ENCODE peak calls at places on chromosomes 11 and 22, in nine cellular contexts. One of them, this sample, is unnamed.

GRCh38 chr22:49307071-49307830 is 520.4 kb downstream of the BRD1 start:
- DNase-seq in CD4-positive, alpha-beta T cell: no peak
- DNase-seq in NCI-H774: no peak
- DNase-seq in H7: peak
- DNase-seq in T-helper 2 cell: no peak
- DNase-seq in epithelial cell of esophagus: no peak
- DNase-seq in stimulated activated CD8-positive, alpha-beta memory T cell treated with anti-CD3 and anti-CD28 coated beads, Interleukin-4, amount 100 ng/mL, for 4 hours: no peak
- DNase-seq in activated CD4-positive, alpha-beta T cell treated with anti-CD3 and anti-CD28 coated beads, Interleukin-2, amount 50 U/mL, for 1 hour: no peak
- DNase-seq in LHCN-M2: no peak
- DNase-seq in this sample: no peak

GRCh38 chr22:24410110-24410856 is 17.1 kb upstream of the ADORA2A start:
- DNase-seq in LHCN-M2: peak
- DNase-seq in H7: peak
- DNase-seq in activated CD4-positive, alpha-beta T cell treated with anti-CD3 and anti-CD28 coated beads, Interleukin-2, amount 50 U/mL, for 1 hour: no peak
- DNase-seq in T-helper 2 cell: no peak
- DNase-seq in epithelial cell of esophagus: no peak
- DNase-seq in stimulated activated CD8-positive, alpha-beta memory T cell treated with anti-CD3 and anti-CD28 coated beads, Interleukin-4, amount 100 ng/mL, for 4 hours: no peak
- DNase-seq in NCI-H774: no peak
- DNase-seq in CD4-positive, alpha-beta T cell: no peak
- DNase-seq in this sample: peak

GRCh38 chr11:1297011-1297575 is 12.3 kb downstream of the TOLLIP start:
- DNase-seq in T-helper 2 cell: no peak
- DNase-seq in activated CD4-positive, alpha-beta T cell treated with anti-CD3 and anti-CD28 coated beads, Interleukin-2, amount 50 U/mL, for 1 hour: no peak
- DNase-seq in NCI-H774: no peak
- DNase-seq in epithelial cell of esophagus: no peak
- DNase-seq in stimulated activated CD8-positive, alpha-beta memory T cell treated with anti-CD3 and anti-CD28 coated beads, Interleukin-4, amount 100 ng/mL, for 4 hours: no peak
- DNase-seq in CD4-positive, alpha-beta T cell: no peak
- DNase-seq in H7: no peak
- DNase-seq in LHCN-M2: no peak
- DNase-seq in this sample: no peak

GRCh38 chr11:36447947-36448346 is 62.1 kb downstream of the TRAF6 start:
- DNase-seq in activated CD4-positive, alpha-beta T cell treated with anti-CD3 and anti-CD28 coated beads, Interleukin-2, amount 50 U/mL, for 1 hour: no peak
- DNase-seq in CD4-positive, alpha-beta T cell: no peak
- DNase-seq in H7: no peak
- DNase-seq in stimulated activated CD8-positive, alpha-beta memory T cell treated with anti-CD3 and anti-CD28 coated beads, Interleukin-4, amount 100 ng/mL, for 4 hours: no peak
- DNase-seq in T-helper 2 cell: no peak
- DNase-seq in LHCN-M2: no peak
- DNase-seq in epithelial cell of esophagus: peak
- DNase-seq in NCI-H774: no peak
- DNase-seq in this sample: no peak

GRCh38 chr22:25563757-25564319 is 637 bp upstream of the GRK3 start:
- DNase-seq in LHCN-M2: no peak
- DNase-seq in NCI-H774: no peak
- DNase-seq in epithelial cell of esophagus: peak
- DNase-seq in CD4-positive, alpha-beta T cell: no peak
- DNase-seq in activated CD4-positive, alpha-beta T cell treated with anti-CD3 and anti-CD28 coated beads, Interleukin-2, amount 50 U/mL, for 1 hour: no peak
- DNase-seq in H7: peak
- DNase-seq in T-helper 2 cell: no peak
- DNase-seq in stimulated activated CD8-positive, alpha-beta memory T cell treated with anti-CD3 and anti-CD28 coated beads, Interleukin-4, amount 100 ng/mL, for 4 hours: no peak
- DNase-seq in this sample: no peak

GRCh38 chr22:44549701-44550100 is 51.7 kb upstream of the RTL6 start:
- DNase-seq in H7: no peak
- DNase-seq in NCI-H774: no peak
- DNase-seq in T-helper 2 cell: no peak
- DNase-seq in CD4-positive, alpha-beta T cell: no peak
- DNase-seq in stimulated activated CD8-positive, alpha-beta memory T cell treated with anti-CD3 and anti-CD28 coated beads, Interleukin-4, amount 100 ng/mL, for 4 hours: no peak
- DNase-seq in epithelial cell of esophagus: no peak
- DNase-seq in activated CD4-positive, alpha-beta T cell treated with anti-CD3 and anti-CD28 coated beads, Interleukin-2, amount 50 U/mL, for 1 hour: no peak
- DNase-seq in LHCN-M2: no peak
- DNase-seq in this sample: no peak

GRCh38 chr11:70460959-70461358 is 62.6 kb downstream of the CTTN start:
- DNase-seq in CD4-positive, alpha-beta T cell: no peak
- DNase-seq in LHCN-M2: no peak
- DNase-seq in H7: peak
- DNase-seq in activated CD4-positive, alpha-beta T cell treated with anti-CD3 and anti-CD28 coated beads, Interleukin-2, amount 50 U/mL, for 1 hour: no peak
- DNase-seq in T-helper 2 cell: no peak
- DNase-seq in stimulated activated CD8-positive, alpha-beta memory T cell treated with anti-CD3 and anti-CD28 coated beads, Interleukin-4, amount 100 ng/mL, for 4 hours: no peak
- DNase-seq in NCI-H774: no peak
- DNase-seq in epithelial cell of esophagus: no peak
- DNase-seq in this sample: no peak

GRCh38 chr11:125108469-125108868 is 3.0 kb downstream of the TMEM218 start:
- DNase-seq in activated CD4-positive, alpha-beta T cell treated with anti-CD3 and anti-CD28 coated beads, Interleukin-2, amount 50 U/mL, for 1 hour: no peak
- DNase-seq in H7: no peak
- DNase-seq in T-helper 2 cell: no peak
- DNase-seq in stimulated activated CD8-positive, alpha-beta memory T cell treated with anti-CD3 and anti-CD28 coated beads, Interleukin-4, amount 100 ng/mL, for 4 hours: no peak
- DNase-seq in CD4-positive, alpha-beta T cell: no peak
- DNase-seq in LHCN-M2: no peak
- DNase-seq in epithelial cell of esophagus: no peak
- DNase-seq in NCI-H774: no peak
- DNase-seq in this sample: no peak

GRCh38 chr22:35542157-35542971 is 1.7 kb downstream of the RASD2 start:
- DNase-seq in H7: no peak
- DNase-seq in T-helper 2 cell: no peak
- DNase-seq in LHCN-M2: no peak
- DNase-seq in CD4-positive, alpha-beta T cell: no peak
- DNase-seq in stimulated activated CD8-positive, alpha-beta memory T cell treated with anti-CD3 and anti-CD28 coated beads, Interleukin-4, amount 100 ng/mL, for 4 hours: no peak
- DNase-seq in activated CD4-positive, alpha-beta T cell treated with anti-CD3 and anti-CD28 coated beads, Interleukin-2, amount 50 U/mL, for 1 hour: no peak
- DNase-seq in epithelial cell of esophagus: no peak
- DNase-seq in NCI-H774: no peak
- DNase-seq in this sample: no peak

GRCh38 chr22:27616033-27616432 is 185.5 kb downstream of the MN1 start:
- DNase-seq in epithelial cell of esophagus: no peak
- DNase-seq in NCI-H774: no peak
- DNase-seq in activated CD4-positive, alpha-beta T cell treated with anti-CD3 and anti-CD28 coated beads, Interleukin-2, amount 50 U/mL, for 1 hour: no peak
- DNase-seq in LHCN-M2: peak
- DNase-seq in CD4-positive, alpha-beta T cell: no peak
- DNase-seq in stimulated activated CD8-positive, alpha-beta memory T cell treated with anti-CD3 and anti-CD28 coated beads, Interleukin-4, amount 100 ng/mL, for 4 hours: no peak
- DNase-seq in T-helper 2 cell: no peak
- DNase-seq in H7: no peak
- DNase-seq in this sample: no peak

GRCh38 chr11:2922635-2923034 is 6.6 kb downstream of the PHLDA2 start:
- DNase-seq in activated CD4-positive, alpha-beta T cell treated with anti-CD3 and anti-CD28 coated beads, Interleukin-2, amount 50 U/mL, for 1 hour: no peak
- DNase-seq in CD4-positive, alpha-beta T cell: no peak
- DNase-seq in epithelial cell of esophagus: no peak
- DNase-seq in stimulated activated CD8-positive, alpha-beta memory T cell treated with anti-CD3 and anti-CD28 coated beads, Interleukin-4, amount 100 ng/mL, for 4 hours: no peak
- DNase-seq in T-helper 2 cell: no peak
- DNase-seq in LHCN-M2: no peak
- DNase-seq in H7: peak
- DNase-seq in NCI-H774: no peak
- DNase-seq in this sample: no peak

GRCh38 chr11:17719028-17719939 is at the start of gene MYOD1:
- DNase-seq in epithelial cell of esophagus: peak
- DNase-seq in CD4-positive, alpha-beta T cell: no peak
- DNase-seq in stimulated activated CD8-positive, alpha-beta memory T cell treated with anti-CD3 and anti-CD28 coated beads, Interleukin-4, amount 100 ng/mL, for 4 hours: no peak
- DNase-seq in H7: peak
- DNase-seq in T-helper 2 cell: no peak
- DNase-seq in LHCN-M2: peak
- DNase-seq in activated CD4-positive, alpha-beta T cell treated with anti-CD3 and anti-CD28 coated beads, Interleukin-2, amount 50 U/mL, for 1 hour: no peak
- DNase-seq in NCI-H774: no peak
- DNase-seq in this sample: no peak

GRCh38 chr11:110294509-110294908 is 1.9 kb downstream of the RDX start:
- DNase-seq in NCI-H774: no peak
- DNase-seq in stimulated activated CD8-positive, alpha-beta memory T cell treated with anti-CD3 and anti-CD28 coated beads, Interleukin-4, amount 100 ng/mL, for 4 hours: no peak
- DNase-seq in T-helper 2 cell: no peak
- DNase-seq in activated CD4-positive, alpha-beta T cell treated with anti-CD3 and anti-CD28 coated beads, Interleukin-2, amount 50 U/mL, for 1 hour: no peak
- DNase-seq in CD4-positive, alpha-beta T cell: no peak
- DNase-seq in epithelial cell of esophagus: no peak
- DNase-seq in H7: peak
- DNase-seq in LHCN-M2: no peak
- DNase-seq in this sample: no peak

GRCh38 chr22:49933236-49933921 is 14.9 kb downstream of the CRELD2 start:
- DNase-seq in stimulated activated CD8-positive, alpha-beta memory T cell treated with anti-CD3 and anti-CD28 coated beads, Interleukin-4, amount 100 ng/mL, for 4 hours: no peak
- DNase-seq in NCI-H774: no peak
- DNase-seq in T-helper 2 cell: no peak
- DNase-seq in activated CD4-positive, alpha-beta T cell treated with anti-CD3 and anti-CD28 coated beads, Interleukin-2, amount 50 U/mL, for 1 hour: no peak
- DNase-seq in LHCN-M2: peak
- DNase-seq in H7: peak
- DNase-seq in CD4-positive, alpha-beta T cell: no peak
- DNase-seq in epithelial cell of esophagus: no peak
- DNase-seq in this sample: no peak

GRCh38 chr22:27734066-27734465 is 67.5 kb downstream of the MN1 start:
- DNase-seq in epithelial cell of esophagus: no peak
- DNase-seq in NCI-H774: no peak
- DNase-seq in LHCN-M2: no peak
- DNase-seq in T-helper 2 cell: no peak
- DNase-seq in activated CD4-positive, alpha-beta T cell treated with anti-CD3 and anti-CD28 coated beads, Interleukin-2, amount 50 U/mL, for 1 hour: no peak
- DNase-seq in H7: no peak
- DNase-seq in CD4-positive, alpha-beta T cell: no peak
- DNase-seq in stimulated activated CD8-positive, alpha-beta memory T cell treated with anti-CD3 and anti-CD28 coated beads, Interleukin-4, amount 100 ng/mL, for 4 hours: no peak
- DNase-seq in this sample: no peak

GRCh38 chr11:13116491-13116890 is 107.4 kb downstream of the RASSF10 start:
- DNase-seq in activated CD4-positive, alpha-beta T cell treated with anti-CD3 and anti-CD28 coated beads, Interleukin-2, amount 50 U/mL, for 1 hour: no peak
- DNase-seq in H7: no peak
- DNase-seq in LHCN-M2: no peak
- DNase-seq in epithelial cell of esophagus: no peak
- DNase-seq in T-helper 2 cell: no peak
- DNase-seq in CD4-positive, alpha-beta T cell: no peak
- DNase-seq in NCI-H774: no peak
- DNase-seq in stimulated activated CD8-positive, alpha-beta memory T cell treated with anti-CD3 and anti-CD28 coated beads, Interleukin-4, amount 100 ng/mL, for 4 hours: no peak
- DNase-seq in this sample: no peak

GRCh38 chr11:64226507-64227051 is 505 bp downstream of the NUDT22 start:
- DNase-seq in T-helper 2 cell: no peak
- DNase-seq in epithelial cell of esophagus: no peak
- DNase-seq in H7: no peak
- DNase-seq in LHCN-M2: peak
- DNase-seq in NCI-H774: peak
- DNase-seq in activated CD4-positive, alpha-beta T cell treated with anti-CD3 and anti-CD28 coated beads, Interleukin-2, amount 50 U/mL, for 1 hour: peak
- DNase-seq in stimulated activated CD8-positive, alpha-beta memory T cell treated with anti-CD3 and anti-CD28 coated beads, Interleukin-4, amount 100 ng/mL, for 4 hours: no peak
- DNase-seq in CD4-positive, alpha-beta T cell: peak
- DNase-seq in this sample: peak

GRCh38 chr11:39668640-39669039 is 1790.8 kb downstream of the LRRC4C start:
- DNase-seq in CD4-positive, alpha-beta T cell: no peak
- DNase-seq in H7: no peak
- DNase-seq in activated CD4-positive, alpha-beta T cell treated with anti-CD3 and anti-CD28 coated beads, Interleukin-2, amount 50 U/mL, for 1 hour: no peak
- DNase-seq in T-helper 2 cell: no peak
- DNase-seq in stimulated activated CD8-positive, alpha-beta memory T cell treated with anti-CD3 and anti-CD28 coated beads, Interleukin-4, amount 100 ng/mL, for 4 hours: no peak
- DNase-seq in LHCN-M2: no peak
- DNase-seq in NCI-H774: no peak
- DNase-seq in epithelial cell of esophagus: no peak
- DNase-seq in this sample: no peak

GRCh38 chr11:14045417-14045816 is 82.9 kb downstream of the SPON1 start:
- DNase-seq in activated CD4-positive, alpha-beta T cell treated with anti-CD3 and anti-CD28 coated beads, Interleukin-2, amount 50 U/mL, for 1 hour: no peak
- DNase-seq in H7: no peak
- DNase-seq in T-helper 2 cell: no peak
- DNase-seq in LHCN-M2: no peak
- DNase-seq in stimulated activated CD8-positive, alpha-beta memory T cell treated with anti-CD3 and anti-CD28 coated beads, Interleukin-4, amount 100 ng/mL, for 4 hours: no peak
- DNase-seq in CD4-positive, alpha-beta T cell: no peak
- DNase-seq in NCI-H774: no peak
- DNase-seq in epithelial cell of esophagus: no peak
- DNase-seq in this sample: no peak

GRCh38 chr11:100269511-100269910 is 417.6 kb upstream of the ARHGAP42 start:
- DNase-seq in epithelial cell of esophagus: no peak
- DNase-seq in T-helper 2 cell: no peak
- DNase-seq in CD4-positive, alpha-beta T cell: no peak
- DNase-seq in H7: no peak
- DNase-seq in LHCN-M2: no peak
- DNase-seq in NCI-H774: no peak
- DNase-seq in activated CD4-positive, alpha-beta T cell treated with anti-CD3 and anti-CD28 coated beads, Interleukin-2, amount 50 U/mL, for 1 hour: no peak
- DNase-seq in stimulated activated CD8-positive, alpha-beta memory T cell treated with anti-CD3 and anti-CD28 coated beads, Interleukin-4, amount 100 ng/mL, for 4 hours: no peak
- DNase-seq in this sample: no peak

GRCh38 chr22:17754233-17754925 is 19.9 kb downstream of the BID start:
- DNase-seq in CD4-positive, alpha-beta T cell: no peak
- DNase-seq in NCI-H774: no peak
- DNase-seq in stimulated activated CD8-positive, alpha-beta memory T cell treated with anti-CD3 and anti-CD28 coated beads, Interleukin-4, amount 100 ng/mL, for 4 hours: no peak
- DNase-seq in T-helper 2 cell: no peak
- DNase-seq in activated CD4-positive, alpha-beta T cell treated with anti-CD3 and anti-CD28 coated beads, Interleukin-2, amount 50 U/mL, for 1 hour: peak
- DNase-seq in LHCN-M2: no peak
- DNase-seq in epithelial cell of esophagus: no peak
- DNase-seq in H7: peak
- DNase-seq in this sample: peak

GRCh38 chr11:94171693-94172440 is 43.2 kb downstream of the PANX1 start:
- DNase-seq in CD4-positive, alpha-beta T cell: no peak
- DNase-seq in epithelial cell of esophagus: peak
- DNase-seq in NCI-H774: peak
- DNase-seq in activated CD4-positive, alpha-beta T cell treated with anti-CD3 and anti-CD28 coated beads, Interleukin-2, amount 50 U/mL, for 1 hour: peak
- DNase-seq in T-helper 2 cell: no peak
- DNase-seq in H7: peak
- DNase-seq in stimulated activated CD8-positive, alpha-beta memory T cell treated with anti-CD3 and anti-CD28 coated beads, Interleukin-4, amount 100 ng/mL, for 4 hours: no peak
- DNase-seq in LHCN-M2: peak
- DNase-seq in this sample: peak

GRCh38 chr11:93547768-93548167 is 4.6 kb upstream of the SMCO4 start:
- DNase-seq in H7: no peak
- DNase-seq in NCI-H774: no peak
- DNase-seq in stimulated activated CD8-positive, alpha-beta memory T cell treated with anti-CD3 and anti-CD28 coated beads, Interleukin-4, amount 100 ng/mL, for 4 hours: no peak
- DNase-seq in LHCN-M2: no peak
- DNase-seq in activated CD4-positive, alpha-beta T cell treated with anti-CD3 and anti-CD28 coated beads, Interleukin-2, amount 50 U/mL, for 1 hour: no peak
- DNase-seq in epithelial cell of esophagus: no peak
- DNase-seq in T-helper 2 cell: no peak
- DNase-seq in CD4-positive, alpha-beta T cell: no peak
- DNase-seq in this sample: no peak

GRCh38 chr11:84408946-84409411 is 1122.8 kb upstream of the CCDC90B start:
- DNase-seq in activated CD4-positive, alpha-beta T cell treated with anti-CD3 and anti-CD28 coated beads, Interleukin-2, amount 50 U/mL, for 1 hour: no peak
- DNase-seq in CD4-positive, alpha-beta T cell: no peak
- DNase-seq in stimulated activated CD8-positive, alpha-beta memory T cell treated with anti-CD3 and anti-CD28 coated beads, Interleukin-4, amount 100 ng/mL, for 4 hours: no peak
- DNase-seq in LHCN-M2: no peak
- DNase-seq in T-helper 2 cell: no peak
- DNase-seq in NCI-H774: no peak
- DNase-seq in H7: peak
- DNase-seq in epithelial cell of esophagus: peak
- DNase-seq in this sample: no peak

GRCh38 chr22:45155050-45155840 is 8.5 kb upstream of the NUP50 start:
- DNase-seq in LHCN-M2: no peak
- DNase-seq in T-helper 2 cell: no peak
- DNase-seq in NCI-H774: no peak
- DNase-seq in H7: no peak
- DNase-seq in epithelial cell of esophagus: peak
- DNase-seq in activated CD4-positive, alpha-beta T cell treated with anti-CD3 and anti-CD28 coated beads, Interleukin-2, amount 50 U/mL, for 1 hour: no peak
- DNase-seq in stimulated activated CD8-positive, alpha-beta memory T cell treated with anti-CD3 and anti-CD28 coated beads, Interleukin-4, amount 100 ng/mL, for 4 hours: no peak
- DNase-seq in CD4-positive, alpha-beta T cell: no peak
- DNase-seq in this sample: no peak

GRCh38 chr11:27694992-27695391 is 5.3 kb downstream of the BDNF start:
- DNase-seq in T-helper 2 cell: no peak
- DNase-seq in LHCN-M2: no peak
- DNase-seq in H7: no peak
- DNase-seq in epithelial cell of esophagus: peak
- DNase-seq in stimulated activated CD8-positive, alpha-beta memory T cell treated with anti-CD3 and anti-CD28 coated beads, Interleukin-4, amount 100 ng/mL, for 4 hours: no peak
- DNase-seq in NCI-H774: no peak
- DNase-seq in CD4-positive, alpha-beta T cell: no peak
- DNase-seq in activated CD4-positive, alpha-beta T cell treated with anti-CD3 and anti-CD28 coated beads, Interleukin-2, amount 50 U/mL, for 1 hour: no peak
- DNase-seq in this sample: no peak

GRCh38 chr11:114228401-114229061 is 67.7 kb upstream of the NNMT start:
- DNase-seq in LHCN-M2: no peak
- DNase-seq in H7: peak
- DNase-seq in CD4-positive, alpha-beta T cell: no peak
- DNase-seq in epithelial cell of esophagus: no peak
- DNase-seq in NCI-H774: no peak
- DNase-seq in T-helper 2 cell: no peak
- DNase-seq in stimulated activated CD8-positive, alpha-beta memory T cell treated with anti-CD3 and anti-CD28 coated beads, Interleukin-4, amount 100 ng/mL, for 4 hours: no peak
- DNase-seq in activated CD4-positive, alpha-beta T cell treated with anti-CD3 and anti-CD28 coated beads, Interleukin-2, amount 50 U/mL, for 1 hour: no peak
- DNase-seq in this sample: no peak

GRCh38 chr11:86726118-86726748 is 53.8 kb upstream of the ME3 start:
- DNase-seq in CD4-positive, alpha-beta T cell: no peak
- DNase-seq in epithelial cell of esophagus: peak
- DNase-seq in activated CD4-positive, alpha-beta T cell treated with anti-CD3 and anti-CD28 coated beads, Interleukin-2, amount 50 U/mL, for 1 hour: no peak
- DNase-seq in T-helper 2 cell: no peak
- DNase-seq in NCI-H774: no peak
- DNase-seq in H7: no peak
- DNase-seq in stimulated activated CD8-positive, alpha-beta memory T cell treated with anti-CD3 and anti-CD28 coated beads, Interleukin-4, amount 100 ng/mL, for 4 hours: no peak
- DNase-seq in LHCN-M2: peak
- DNase-seq in this sample: no peak

GRCh38 chr11:125846188-125846587 is 13.1 kb downstream of the PATE4 start:
- DNase-seq in NCI-H774: no peak
- DNase-seq in stimulated activated CD8-positive, alpha-beta memory T cell treated with anti-CD3 and anti-CD28 coated beads, Interleukin-4, amount 100 ng/mL, for 4 hours: no peak
- DNase-seq in activated CD4-positive, alpha-beta T cell treated with anti-CD3 and anti-CD28 coated beads, Interleukin-2, amount 50 U/mL, for 1 hour: no peak
- DNase-seq in CD4-positive, alpha-beta T cell: no peak
- DNase-seq in H7: no peak
- DNase-seq in LHCN-M2: peak
- DNase-seq in T-helper 2 cell: no peak
- DNase-seq in epithelial cell of esophagus: no peak
- DNase-seq in this sample: no peak

GRCh38 chr11:16902979-16903378 is 111.2 kb downstream of the PLEKHA7 start:
- DNase-seq in CD4-positive, alpha-beta T cell: no peak
- DNase-seq in H7: no peak
- DNase-seq in LHCN-M2: no peak
- DNase-seq in stimulated activated CD8-positive, alpha-beta memory T cell treated with anti-CD3 and anti-CD28 coated beads, Interleukin-4, amount 100 ng/mL, for 4 hours: no peak
- DNase-seq in NCI-H774: no peak
- DNase-seq in epithelial cell of esophagus: peak
- DNase-seq in T-helper 2 cell: no peak
- DNase-seq in activated CD4-positive, alpha-beta T cell treated with anti-CD3 and anti-CD28 coated beads, Interleukin-2, amount 50 U/mL, for 1 hour: no peak
- DNase-seq in this sample: no peak

GRCh38 chr11:106471273-106471672 is 393.8 kb downstream of the AASDHPPT start:
- DNase-seq in epithelial cell of esophagus: no peak
- DNase-seq in CD4-positive, alpha-beta T cell: no peak
- DNase-seq in stimulated activated CD8-positive, alpha-beta memory T cell treated with anti-CD3 and anti-CD28 coated beads, Interleukin-4, amount 100 ng/mL, for 4 hours: no peak
- DNase-seq in T-helper 2 cell: no peak
- DNase-seq in H7: no peak
- DNase-seq in LHCN-M2: no peak
- DNase-seq in activated CD4-positive, alpha-beta T cell treated with anti-CD3 and anti-CD28 coated beads, Interleukin-2, amount 50 U/mL, for 1 hour: no peak
- DNase-seq in NCI-H774: no peak
- DNase-seq in this sample: no peak

This sample was measured in DND-41.